ENCODE peak calls at places on chromosome 1, in ten cellular contexts. One of them, this sample, is unnamed.

GRCh38 chr1:162397039-162397448 is 14.9 kb downstream of the SH2D1B start:
- DNase-seq in prostate gland: peak
- DNase-seq in HCT116: no peak
- DNase-seq in AG10803: no peak
- DNase-seq in stomach: no peak
- DNase-seq in endothelial cell of umbilical vein: no peak
- DNase-seq in A549: no peak
- DNase-seq in heart left ventricle: no peak
- DNase-seq in spleen: no peak
- DNase-seq in Calu3: no peak
- DNase-seq in this sample: no peak

GRCh38 chr1:241401156-241401555 is 44.2 kb upstream of the RGS7 start:
- DNase-seq in prostate gland: no peak
- DNase-seq in HCT116: no peak
- DNase-seq in AG10803: no peak
- DNase-seq in stomach: no peak
- DNase-seq in endothelial cell of umbilical vein: no peak
- DNase-seq in A549: no peak
- DNase-seq in heart left ventricle: no peak
- DNase-seq in spleen: no peak
- DNase-seq in Calu3: no peak
- DNase-seq in this sample: no peak

GRCh38 chr1:86849756-86850155 is 64.2 kb downstream of the SELENOF start:
- DNase-seq in prostate gland: no peak
- DNase-seq in HCT116: no peak
- DNase-seq in AG10803: no peak
- DNase-seq in stomach: no peak
- DNase-seq in endothelial cell of umbilical vein: no peak
- DNase-seq in A549: no peak
- DNase-seq in heart left ventricle: no peak
- DNase-seq in spleen: no peak
- DNase-seq in Calu3: no peak
- DNase-seq in this sample: no peak

GRCh38 chr1:160625725-160626498 is 20.9 kb downstream of the SLAMF1 start:
- DNase-seq in prostate gland: no peak
- DNase-seq in HCT116: no peak
- DNase-seq in AG10803: no peak
- DNase-seq in stomach: no peak
- DNase-seq in endothelial cell of umbilical vein: no peak
- DNase-seq in A549: no peak
- DNase-seq in heart left ventricle: no peak
- DNase-seq in spleen: no peak
- DNase-seq in Calu3: no peak
- DNase-seq in this sample: no peak

GRCh38 chr1:207306603-207307002 is 14.9 kb upstream of the CD55 start:
- DNase-seq in prostate gland: no peak
- DNase-seq in HCT116: no peak
- DNase-seq in AG10803: no peak
- DNase-seq in stomach: no peak
- DNase-seq in endothelial cell of umbilical vein: no peak
- DNase-seq in A549: no peak
- DNase-seq in heart left ventricle: no peak
- DNase-seq in spleen: no peak
- DNase-seq in Calu3: no peak
- DNase-seq in this sample: no peak

GRCh38 chr1:244046907-244047738 is 4.0 kb upstream of the ZBTB18 start:
- DNase-seq in prostate gland: no peak
- DNase-seq in HCT116: no peak
- DNase-seq in AG10803: no peak
- DNase-seq in stomach: no peak
- DNase-seq in endothelial cell of umbilical vein: peak
- DNase-seq in A549: no peak
- DNase-seq in heart left ventricle: no peak
- DNase-seq in spleen: no peak
- DNase-seq in Calu3: no peak
- DNase-seq in this sample: no peak

GRCh38 chr1:1591452-1591851 is 8.5 kb downstream of the FNDC10 start:
- DNase-seq in prostate gland: no peak
- DNase-seq in HCT116: no peak
- DNase-seq in AG10803: no peak
- DNase-seq in stomach: no peak
- DNase-seq in endothelial cell of umbilical vein: no peak
- DNase-seq in A549: no peak
- DNase-seq in heart left ventricle: no peak
- DNase-seq in spleen: no peak
- DNase-seq in Calu3: no peak
- DNase-seq in this sample: no peak

GRCh38 chr1:64161347-64162080 is 41.9 kb upstream of the UBE2U start:
- DNase-seq in prostate gland: no peak
- DNase-seq in HCT116: no peak
- DNase-seq in AG10803: peak
- DNase-seq in stomach: no peak
- DNase-seq in endothelial cell of umbilical vein: no peak
- DNase-seq in A549: no peak
- DNase-seq in heart left ventricle: no peak
- DNase-seq in spleen: no peak
- DNase-seq in Calu3: no peak
- DNase-seq in this sample: peak

GRCh38 chr1:155893389-155894142 is 17.6 kb downstream of the RIT1 start:
- DNase-seq in prostate gland: no peak
- DNase-seq in HCT116: peak
- DNase-seq in AG10803: peak
- DNase-seq in stomach: no peak
- DNase-seq in endothelial cell of umbilical vein: peak
- DNase-seq in A549: peak
- DNase-seq in heart left ventricle: no peak
- DNase-seq in spleen: no peak
- DNase-seq in Calu3: peak
- DNase-seq in this sample: no peak

GRCh38 chr1:3454811-3455618 is 550 bp downstream of the ARHGEF16 start:
- DNase-seq in prostate gland: no peak
- DNase-seq in HCT116: no peak
- DNase-seq in AG10803: no peak
- DNase-seq in stomach: peak
- DNase-seq in endothelial cell of umbilical vein: no peak
- DNase-seq in A549: no peak
- DNase-seq in heart left ventricle: peak
- DNase-seq in spleen: no peak
- DNase-seq in Calu3: peak
- DNase-seq in this sample: no peak

GRCh38 chr1:92443893-92444292 is 42.8 kb downstream of the GFI1 start:
- DNase-seq in prostate gland: no peak
- DNase-seq in HCT116: no peak
- DNase-seq in AG10803: no peak
- DNase-seq in stomach: no peak
- DNase-seq in endothelial cell of umbilical vein: no peak
- DNase-seq in A549: no peak
- DNase-seq in heart left ventricle: no peak
- DNase-seq in spleen: no peak
- DNase-seq in Calu3: no peak
- DNase-seq in this sample: no peak

GRCh38 chr1:86352096-86352495 is 44.0 kb downstream of the ODF2L start:
- DNase-seq in prostate gland: no peak
- DNase-seq in HCT116: no peak
- DNase-seq in AG10803: peak
- DNase-seq in stomach: no peak
- DNase-seq in endothelial cell of umbilical vein: no peak
- DNase-seq in A549: no peak
- DNase-seq in heart left ventricle: no peak
- DNase-seq in spleen: no peak
- DNase-seq in Calu3: no peak
- DNase-seq in this sample: no peak

GRCh38 chr1:220786337-220787068 is at the start of gene MTARC1:
- DNase-seq in prostate gland: peak
- DNase-seq in HCT116: no peak
- DNase-seq in AG10803: peak
- DNase-seq in stomach: peak
- DNase-seq in endothelial cell of umbilical vein: peak
- DNase-seq in A549: peak
- DNase-seq in heart left ventricle: peak
- DNase-seq in spleen: peak
- DNase-seq in Calu3: peak
- DNase-seq in this sample: peak

GRCh38 chr1:56548566-56548965 is 30.8 kb downstream of the PLPP3 start:
- DNase-seq in prostate gland: no peak
- DNase-seq in HCT116: no peak
- DNase-seq in AG10803: peak
- DNase-seq in stomach: no peak
- DNase-seq in endothelial cell of umbilical vein: no peak
- DNase-seq in A549: no peak
- DNase-seq in heart left ventricle: no peak
- DNase-seq in spleen: no peak
- DNase-seq in Calu3: no peak
- DNase-seq in this sample: no peak

GRCh38 chr1:153393926-153394325 is 3.1 kb upstream of the S100A8 start:
- DNase-seq in prostate gland: no peak
- DNase-seq in HCT116: no peak
- DNase-seq in AG10803: no peak
- DNase-seq in stomach: no peak
- DNase-seq in endothelial cell of umbilical vein: no peak
- DNase-seq in A549: no peak
- DNase-seq in heart left ventricle: peak
- DNase-seq in spleen: peak
- DNase-seq in Calu3: peak
- DNase-seq in this sample: no peak
- TF ChIP-seq CTCF in prostate gland: no peak
- TF ChIP-seq CTCF in HCT116: peak
- TF ChIP-seq CTCF in AG10803: no peak
- TF ChIP-seq CTCF in stomach: no peak
- TF ChIP-seq CTCF in endothelial cell of umbilical vein: no peak
- TF ChIP-seq CTCF in A549: no peak
- TF ChIP-seq CTCF in heart left ventricle: no peak
- TF ChIP-seq CTCF in spleen: peak
- TF ChIP-seq CTCF in Calu3: no peak
- TF ChIP-seq CTCF in this sample: no peak

DNA sequence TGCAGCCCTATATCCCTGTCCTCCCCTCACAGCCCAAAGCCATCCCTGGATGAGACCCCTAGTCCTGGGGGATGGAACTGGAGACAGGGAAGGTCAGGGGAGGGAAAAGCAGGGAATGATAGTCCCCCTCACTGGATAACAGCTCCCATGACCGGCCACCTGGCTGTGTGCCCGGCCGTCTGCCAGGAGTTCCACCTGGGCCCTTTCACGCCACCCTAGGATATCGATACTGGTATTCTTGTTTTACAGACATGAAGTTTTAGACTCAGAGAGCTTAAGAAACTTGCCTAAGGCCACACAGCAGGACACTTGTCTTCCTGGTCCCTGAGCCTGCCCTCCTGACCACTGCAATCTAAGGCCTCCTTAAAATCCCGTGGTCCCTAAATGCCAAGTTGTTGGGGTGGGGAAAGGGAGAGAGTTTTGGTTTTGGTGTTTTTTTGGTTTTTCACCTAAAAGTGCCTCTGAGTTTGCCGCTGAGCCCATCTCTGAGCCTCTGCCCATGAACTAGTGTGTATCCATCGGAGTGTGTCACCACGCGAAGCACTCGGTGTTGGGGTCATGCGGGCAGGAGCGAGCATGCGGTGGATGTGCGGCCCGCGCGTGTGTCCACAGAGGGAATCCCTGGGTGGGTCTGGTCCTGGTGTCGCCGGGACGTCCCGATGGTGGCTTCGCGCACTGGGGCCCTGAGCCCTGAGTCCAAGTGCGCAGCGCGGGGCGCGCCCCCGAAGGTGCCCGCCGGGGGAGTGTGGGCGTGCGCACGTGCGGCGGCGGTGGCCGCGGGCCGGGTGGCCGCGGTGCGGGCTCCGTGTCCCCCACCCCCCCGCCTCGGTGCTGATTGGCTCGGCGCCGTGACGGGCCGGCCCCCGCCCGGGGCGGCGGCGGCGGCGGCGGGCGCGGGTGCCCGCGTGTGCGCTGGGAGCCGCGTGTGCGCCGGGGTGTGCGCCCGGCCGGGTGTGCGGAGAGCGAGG is at the start of gene EPHA8:
- DNase-seq in prostate gland: no peak
- DNase-seq in HCT116: no peak
- DNase-seq in AG10803: no peak
- DNase-seq in stomach: no peak
- DNase-seq in endothelial cell of umbilical vein: no peak
- DNase-seq in A549: no peak
- DNase-seq in heart left ventricle: no peak
- DNase-seq in spleen: no peak
- DNase-seq in Calu3: no peak
- DNase-seq in this sample: no peak
- TF ChIP-seq CTCF in prostate gland: no peak
- TF ChIP-seq CTCF in HCT116: no peak
- TF ChIP-seq CTCF in AG10803: no peak
- TF ChIP-seq CTCF in stomach: no peak
- TF ChIP-seq CTCF in endothelial cell of umbilical vein: no peak
- TF ChIP-seq CTCF in A549: no peak
- TF ChIP-seq CTCF in heart left ventricle: no peak
- TF ChIP-seq CTCF in spleen: no peak
- TF ChIP-seq CTCF in Calu3: no peak
- TF ChIP-seq CTCF in this sample: no peak

DNA sequence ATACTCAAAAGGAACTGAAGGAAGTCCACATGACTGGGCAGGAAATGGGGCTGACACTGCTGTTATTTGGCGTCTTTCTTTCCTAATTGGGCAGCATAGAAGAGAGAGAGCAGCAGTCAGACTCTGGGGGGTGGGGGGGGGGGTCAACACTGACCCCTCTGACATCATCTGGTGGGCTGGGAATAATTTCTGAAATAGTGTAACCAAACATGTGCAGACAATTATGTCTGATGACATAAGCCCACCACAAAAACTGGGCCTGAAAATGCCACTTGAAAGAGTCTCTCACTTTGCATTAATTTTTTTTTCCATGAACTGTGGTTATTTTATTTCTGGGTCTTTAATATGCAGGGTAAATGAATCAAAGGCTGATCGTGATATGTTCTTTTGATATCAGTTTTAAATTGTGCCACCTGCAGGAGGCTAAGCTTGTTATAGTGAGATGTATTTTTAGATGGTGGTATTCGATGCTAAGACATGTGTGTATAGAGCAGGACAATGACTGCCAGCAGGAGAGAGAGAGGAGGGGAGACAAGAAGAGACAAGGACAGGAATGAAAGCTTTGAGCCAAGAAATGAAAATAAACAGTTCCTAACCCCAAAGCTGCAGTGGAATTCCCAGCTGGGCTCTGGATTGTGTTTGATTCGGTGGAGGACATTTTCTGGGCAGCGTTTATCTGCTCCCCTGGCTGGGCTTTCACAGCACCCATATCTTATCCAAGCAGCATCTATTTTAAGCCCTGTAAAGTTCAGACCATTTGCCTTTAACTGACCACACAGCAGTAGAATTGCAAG is 264.7 kb downstream of the PBX1 start:
- DNase-seq in prostate gland: peak
- DNase-seq in HCT116: no peak
- DNase-seq in AG10803: peak
- DNase-seq in stomach: no peak
- DNase-seq in endothelial cell of umbilical vein: no peak
- DNase-seq in A549: no peak
- DNase-seq in heart left ventricle: peak
- DNase-seq in spleen: no peak
- DNase-seq in Calu3: no peak
- DNase-seq in this sample: peak
- TF ChIP-seq CTCF in prostate gland: peak
- TF ChIP-seq CTCF in HCT116: no peak
- TF ChIP-seq CTCF in AG10803: peak
- TF ChIP-seq CTCF in stomach: no peak
- TF ChIP-seq CTCF in endothelial cell of umbilical vein: no peak
- TF ChIP-seq CTCF in A549: no peak
- TF ChIP-seq CTCF in heart left ventricle: no peak
- TF ChIP-seq CTCF in spleen: no peak
- TF ChIP-seq CTCF in Calu3: no peak
- TF ChIP-seq CTCF in this sample: peak

GRCh38 chr1:151961795-151962194 is 31.9 kb downstream of the S100A10 start:
- DNase-seq in prostate gland: no peak
- DNase-seq in HCT116: no peak
- DNase-seq in AG10803: no peak
- DNase-seq in stomach: no peak
- DNase-seq in endothelial cell of umbilical vein: peak
- DNase-seq in A549: no peak
- DNase-seq in heart left ventricle: no peak
- DNase-seq in spleen: no peak
- DNase-seq in Calu3: no peak
- DNase-seq in this sample: no peak
- TF ChIP-seq CTCF in prostate gland: no peak
- TF ChIP-seq CTCF in HCT116: no peak
- TF ChIP-seq CTCF in AG10803: no peak
- TF ChIP-seq CTCF in stomach: no peak
- TF ChIP-seq CTCF in endothelial cell of umbilical vein: no peak
- TF ChIP-seq CTCF in A549: no peak
- TF ChIP-seq CTCF in heart left ventricle: no peak
- TF ChIP-seq CTCF in spleen: no peak
- TF ChIP-seq CTCF in Calu3: no peak
- TF ChIP-seq CTCF in this sample: no peak